ENCODE peak calls at places on chromosomes 11 and 22, in ten cellular contexts. One of them, this sample, is unnamed.

GRCh38 chr11:41522899-41523672 is 63.6 kb upstream of the LRRC4C start:
- DNase-seq in stimulated activated CD8-positive, alpha-beta memory T cell treated with anti-CD3 and anti-CD28 coated beads, Interleukin-15, amount 100 ng/mL, for 24 hours: no peak
- DNase-seq in epithelial cell of prostate: no peak
- DNase-seq in NCI-H1436: no peak
- DNase-seq in amniotic stem cell: no peak
- DNase-seq in activated naive CD4-positive, alpha-beta T cell: no peak
- DNase-seq in SK-N-SH: no peak
- DNase-seq in glomerular endothelial cell: no peak
- DNase-seq in HT-29: no peak
- DNase-seq in transverse colon: no peak
- DNase-seq in this sample: no peak

GRCh38 chr11:121483805-121484478 is 31.2 kb upstream of the SORL1-AS1 start:
- DNase-seq in stimulated activated CD8-positive, alpha-beta memory T cell treated with anti-CD3 and anti-CD28 coated beads, Interleukin-15, amount 100 ng/mL, for 24 hours: no peak
- DNase-seq in epithelial cell of prostate: no peak
- DNase-seq in NCI-H1436: no peak
- DNase-seq in amniotic stem cell: no peak
- DNase-seq in activated naive CD4-positive, alpha-beta T cell: no peak
- DNase-seq in SK-N-SH: no peak
- DNase-seq in glomerular endothelial cell: no peak
- DNase-seq in HT-29: no peak
- DNase-seq in transverse colon: no peak
- DNase-seq in this sample: no peak

GRCh38 chr11:134460881-134461280 is 48.8 kb upstream of the B3GAT1 start:
- DNase-seq in stimulated activated CD8-positive, alpha-beta memory T cell treated with anti-CD3 and anti-CD28 coated beads, Interleukin-15, amount 100 ng/mL, for 24 hours: no peak
- DNase-seq in epithelial cell of prostate: no peak
- DNase-seq in NCI-H1436: no peak
- DNase-seq in amniotic stem cell: no peak
- DNase-seq in activated naive CD4-positive, alpha-beta T cell: no peak
- DNase-seq in SK-N-SH: no peak
- DNase-seq in glomerular endothelial cell: no peak
- DNase-seq in HT-29: no peak
- DNase-seq in transverse colon: no peak
- DNase-seq in this sample: no peak

GRCh38 chr22:40345271-40345670 is 1.0 kb upstream of the ADSL start:
- DNase-seq in stimulated activated CD8-positive, alpha-beta memory T cell treated with anti-CD3 and anti-CD28 coated beads, Interleukin-15, amount 100 ng/mL, for 24 hours: no peak
- DNase-seq in epithelial cell of prostate: no peak
- DNase-seq in NCI-H1436: no peak
- DNase-seq in amniotic stem cell: no peak
- DNase-seq in activated naive CD4-positive, alpha-beta T cell: no peak
- DNase-seq in SK-N-SH: no peak
- DNase-seq in glomerular endothelial cell: no peak
- DNase-seq in HT-29: no peak
- DNase-seq in transverse colon: peak
- DNase-seq in this sample: no peak

GRCh38 chr22:38236786-38237185 is 35.0 kb downstream of the MAFF start:
- DNase-seq in stimulated activated CD8-positive, alpha-beta memory T cell treated with anti-CD3 and anti-CD28 coated beads, Interleukin-15, amount 100 ng/mL, for 24 hours: no peak
- DNase-seq in epithelial cell of prostate: no peak
- DNase-seq in NCI-H1436: no peak
- DNase-seq in amniotic stem cell: no peak
- DNase-seq in activated naive CD4-positive, alpha-beta T cell: no peak
- DNase-seq in SK-N-SH: no peak
- DNase-seq in glomerular endothelial cell: no peak
- DNase-seq in HT-29: peak
- DNase-seq in transverse colon: no peak
- DNase-seq in this sample: no peak

GRCh38 chr11:47711225-47711624 is 3.9 kb downstream of the AGBL2 start:
- DNase-seq in stimulated activated CD8-positive, alpha-beta memory T cell treated with anti-CD3 and anti-CD28 coated beads, Interleukin-15, amount 100 ng/mL, for 24 hours: no peak
- DNase-seq in epithelial cell of prostate: no peak
- DNase-seq in NCI-H1436: no peak
- DNase-seq in amniotic stem cell: no peak
- DNase-seq in activated naive CD4-positive, alpha-beta T cell: no peak
- DNase-seq in SK-N-SH: no peak
- DNase-seq in glomerular endothelial cell: no peak
- DNase-seq in HT-29: no peak
- DNase-seq in transverse colon: no peak
- DNase-seq in this sample: no peak

GRCh38 chr11:65586676-65587075 is 8.9 kb downstream of the KCNK7 start:
- DNase-seq in stimulated activated CD8-positive, alpha-beta memory T cell treated with anti-CD3 and anti-CD28 coated beads, Interleukin-15, amount 100 ng/mL, for 24 hours: no peak
- DNase-seq in epithelial cell of prostate: no peak
- DNase-seq in NCI-H1436: no peak
- DNase-seq in amniotic stem cell: no peak
- DNase-seq in activated naive CD4-positive, alpha-beta T cell: no peak
- DNase-seq in SK-N-SH: peak
- DNase-seq in glomerular endothelial cell: no peak
- DNase-seq in HT-29: no peak
- DNase-seq in transverse colon: no peak
- DNase-seq in this sample: peak

GRCh38 chr22:42695294-42695693 is 25.4 kb downstream of the A4GALT start:
- DNase-seq in stimulated activated CD8-positive, alpha-beta memory T cell treated with anti-CD3 and anti-CD28 coated beads, Interleukin-15, amount 100 ng/mL, for 24 hours: no peak
- DNase-seq in epithelial cell of prostate: no peak
- DNase-seq in NCI-H1436: no peak
- DNase-seq in amniotic stem cell: no peak
- DNase-seq in activated naive CD4-positive, alpha-beta T cell: no peak
- DNase-seq in SK-N-SH: no peak
- DNase-seq in glomerular endothelial cell: no peak
- DNase-seq in HT-29: no peak
- DNase-seq in transverse colon: no peak
- DNase-seq in this sample: no peak

GRCh38 chr22:32103648-32104326 is 55.3 kb downstream of the C22orf42 start:
- DNase-seq in stimulated activated CD8-positive, alpha-beta memory T cell treated with anti-CD3 and anti-CD28 coated beads, Interleukin-15, amount 100 ng/mL, for 24 hours: no peak
- DNase-seq in epithelial cell of prostate: no peak
- DNase-seq in NCI-H1436: no peak
- DNase-seq in amniotic stem cell: no peak
- DNase-seq in activated naive CD4-positive, alpha-beta T cell: no peak
- DNase-seq in SK-N-SH: peak
- DNase-seq in glomerular endothelial cell: no peak
- DNase-seq in HT-29: no peak
- DNase-seq in transverse colon: no peak
- DNase-seq in this sample: peak

GRCh38 chr22:22818861-22819855 is 68.5 kb upstream of the IGLL5 start:
- DNase-seq in stimulated activated CD8-positive, alpha-beta memory T cell treated with anti-CD3 and anti-CD28 coated beads, Interleukin-15, amount 100 ng/mL, for 24 hours: no peak
- DNase-seq in epithelial cell of prostate: no peak
- DNase-seq in NCI-H1436: no peak
- DNase-seq in amniotic stem cell: no peak
- DNase-seq in activated naive CD4-positive, alpha-beta T cell: no peak
- DNase-seq in SK-N-SH: no peak
- DNase-seq in glomerular endothelial cell: no peak
- DNase-seq in HT-29: no peak
- DNase-seq in transverse colon: peak
- DNase-seq in this sample: no peak

GRCh38 chr22:28246392-28246791 is 327.3 kb upstream of the PITPNB start:
- DNase-seq in stimulated activated CD8-positive, alpha-beta memory T cell treated with anti-CD3 and anti-CD28 coated beads, Interleukin-15, amount 100 ng/mL, for 24 hours: no peak
- DNase-seq in epithelial cell of prostate: no peak
- DNase-seq in NCI-H1436: no peak
- DNase-seq in amniotic stem cell: no peak
- DNase-seq in activated naive CD4-positive, alpha-beta T cell: no peak
- DNase-seq in SK-N-SH: no peak
- DNase-seq in glomerular endothelial cell: no peak
- DNase-seq in HT-29: no peak
- DNase-seq in transverse colon: no peak
- DNase-seq in this sample: no peak

GRCh38 chr22:41840216-41840615 is 7.3 kb downstream of the SREBF2 start:
- DNase-seq in stimulated activated CD8-positive, alpha-beta memory T cell treated with anti-CD3 and anti-CD28 coated beads, Interleukin-15, amount 100 ng/mL, for 24 hours: no peak
- DNase-seq in epithelial cell of prostate: no peak
- DNase-seq in NCI-H1436: no peak
- DNase-seq in amniotic stem cell: no peak
- DNase-seq in activated naive CD4-positive, alpha-beta T cell: no peak
- DNase-seq in SK-N-SH: no peak
- DNase-seq in glomerular endothelial cell: no peak
- DNase-seq in HT-29: no peak
- DNase-seq in transverse colon: no peak
- DNase-seq in this sample: peak

GRCh38 chr11:62931501-62932278 is 10.5 kb upstream of the CHRM1 start:
- DNase-seq in stimulated activated CD8-positive, alpha-beta memory T cell treated with anti-CD3 and anti-CD28 coated beads, Interleukin-15, amount 100 ng/mL, for 24 hours: no peak
- DNase-seq in epithelial cell of prostate: no peak
- DNase-seq in NCI-H1436: no peak
- DNase-seq in amniotic stem cell: no peak
- DNase-seq in activated naive CD4-positive, alpha-beta T cell: no peak
- DNase-seq in SK-N-SH: no peak
- DNase-seq in glomerular endothelial cell: no peak
- DNase-seq in HT-29: no peak
- DNase-seq in transverse colon: no peak
- DNase-seq in this sample: no peak

GRCh38 chr11:119422505-119423416 is at the start of gene THY1:
- DNase-seq in stimulated activated CD8-positive, alpha-beta memory T cell treated with anti-CD3 and anti-CD28 coated beads, Interleukin-15, amount 100 ng/mL, for 24 hours: no peak
- DNase-seq in epithelial cell of prostate: no peak
- DNase-seq in NCI-H1436: peak
- DNase-seq in amniotic stem cell: peak
- DNase-seq in activated naive CD4-positive, alpha-beta T cell: no peak
- DNase-seq in SK-N-SH: peak
- DNase-seq in glomerular endothelial cell: no peak
- DNase-seq in HT-29: no peak
- DNase-seq in transverse colon: no peak
- DNase-seq in this sample: peak

GRCh38 chr11:129709801-129710398 is 105.7 kb upstream of the TMEM45B start:
- DNase-seq in stimulated activated CD8-positive, alpha-beta memory T cell treated with anti-CD3 and anti-CD28 coated beads, Interleukin-15, amount 100 ng/mL, for 24 hours: no peak
- DNase-seq in epithelial cell of prostate: no peak
- DNase-seq in NCI-H1436: no peak
- DNase-seq in amniotic stem cell: no peak
- DNase-seq in activated naive CD4-positive, alpha-beta T cell: no peak
- DNase-seq in SK-N-SH: no peak
- DNase-seq in glomerular endothelial cell: no peak
- DNase-seq in HT-29: no peak
- DNase-seq in transverse colon: no peak
- DNase-seq in this sample: no peak

GRCh38 chr11:11580012-11580411 is 41.8 kb downstream of the GALNT18 start:
- DNase-seq in stimulated activated CD8-positive, alpha-beta memory T cell treated with anti-CD3 and anti-CD28 coated beads, Interleukin-15, amount 100 ng/mL, for 24 hours: no peak
- DNase-seq in epithelial cell of prostate: no peak
- DNase-seq in NCI-H1436: no peak
- DNase-seq in amniotic stem cell: no peak
- DNase-seq in activated naive CD4-positive, alpha-beta T cell: no peak
- DNase-seq in SK-N-SH: no peak
- DNase-seq in glomerular endothelial cell: no peak
- DNase-seq in HT-29: no peak
- DNase-seq in transverse colon: no peak
- DNase-seq in this sample: no peak

GRCh38 chr11:2801711-2802388 is 83.7 kb downstream of the CDKN1C start:
- DNase-seq in stimulated activated CD8-positive, alpha-beta memory T cell treated with anti-CD3 and anti-CD28 coated beads, Interleukin-15, amount 100 ng/mL, for 24 hours: no peak
- DNase-seq in epithelial cell of prostate: no peak
- DNase-seq in NCI-H1436: no peak
- DNase-seq in amniotic stem cell: no peak
- DNase-seq in activated naive CD4-positive, alpha-beta T cell: no peak
- DNase-seq in SK-N-SH: no peak
- DNase-seq in glomerular endothelial cell: no peak
- DNase-seq in HT-29: no peak
- DNase-seq in transverse colon: peak
- DNase-seq in this sample: no peak

GRCh38 chr22:46078241-46079092 is 71.9 kb upstream of the PPARA start:
- DNase-seq in stimulated activated CD8-positive, alpha-beta memory T cell treated with anti-CD3 and anti-CD28 coated beads, Interleukin-15, amount 100 ng/mL, for 24 hours: no peak
- DNase-seq in epithelial cell of prostate: no peak
- DNase-seq in NCI-H1436: peak
- DNase-seq in amniotic stem cell: no peak
- DNase-seq in activated naive CD4-positive, alpha-beta T cell: no peak
- DNase-seq in SK-N-SH: peak
- DNase-seq in glomerular endothelial cell: no peak
- DNase-seq in HT-29: no peak
- DNase-seq in transverse colon: peak
- DNase-seq in this sample: peak

GRCh38 chr11:34198523-34198922 is 93.1 kb downstream of the NAT10 start:
- DNase-seq in stimulated activated CD8-positive, alpha-beta memory T cell treated with anti-CD3 and anti-CD28 coated beads, Interleukin-15, amount 100 ng/mL, for 24 hours: no peak
- DNase-seq in epithelial cell of prostate: no peak
- DNase-seq in NCI-H1436: no peak
- DNase-seq in amniotic stem cell: no peak
- DNase-seq in activated naive CD4-positive, alpha-beta T cell: no peak
- DNase-seq in SK-N-SH: no peak
- DNase-seq in glomerular endothelial cell: no peak
- DNase-seq in HT-29: no peak
- DNase-seq in transverse colon: no peak
- DNase-seq in this sample: no peak

GRCh38 chr11:11876458-11876857 is 34.7 kb downstream of the USP47 start:
- DNase-seq in stimulated activated CD8-positive, alpha-beta memory T cell treated with anti-CD3 and anti-CD28 coated beads, Interleukin-15, amount 100 ng/mL, for 24 hours: no peak
- DNase-seq in epithelial cell of prostate: no peak
- DNase-seq in NCI-H1436: no peak
- DNase-seq in amniotic stem cell: no peak
- DNase-seq in activated naive CD4-positive, alpha-beta T cell: no peak
- DNase-seq in SK-N-SH: no peak
- DNase-seq in glomerular endothelial cell: no peak
- DNase-seq in HT-29: peak
- DNase-seq in transverse colon: no peak
- DNase-seq in this sample: peak

GRCh38 chr11:69155302-69156198 is at the start of gene SMIM38:
- DNase-seq in stimulated activated CD8-positive, alpha-beta memory T cell treated with anti-CD3 and anti-CD28 coated beads, Interleukin-15, amount 100 ng/mL, for 24 hours: no peak
- DNase-seq in epithelial cell of prostate: no peak
- DNase-seq in NCI-H1436: no peak
- DNase-seq in amniotic stem cell: no peak
- DNase-seq in activated naive CD4-positive, alpha-beta T cell: no peak
- DNase-seq in SK-N-SH: no peak
- DNase-seq in glomerular endothelial cell: no peak
- DNase-seq in HT-29: no peak
- DNase-seq in transverse colon: no peak
- DNase-seq in this sample: peak

GRCh38 chr11:68688881-68689280 is 4.5 kb downstream of the GAL start:
- DNase-seq in stimulated activated CD8-positive, alpha-beta memory T cell treated with anti-CD3 and anti-CD28 coated beads, Interleukin-15, amount 100 ng/mL, for 24 hours: no peak
- DNase-seq in epithelial cell of prostate: no peak
- DNase-seq in NCI-H1436: no peak
- DNase-seq in amniotic stem cell: no peak
- DNase-seq in activated naive CD4-positive, alpha-beta T cell: no peak
- DNase-seq in SK-N-SH: no peak
- DNase-seq in glomerular endothelial cell: no peak
- DNase-seq in HT-29: no peak
- DNase-seq in transverse colon: no peak
- DNase-seq in this sample: no peak

GRCh38 chr11:12434255-12434654 is 56.9 kb downstream of the PARVA start:
- DNase-seq in stimulated activated CD8-positive, alpha-beta memory T cell treated with anti-CD3 and anti-CD28 coated beads, Interleukin-15, amount 100 ng/mL, for 24 hours: no peak
- DNase-seq in epithelial cell of prostate: no peak
- DNase-seq in NCI-H1436: no peak
- DNase-seq in amniotic stem cell: no peak
- DNase-seq in activated naive CD4-positive, alpha-beta T cell: no peak
- DNase-seq in SK-N-SH: no peak
- DNase-seq in glomerular endothelial cell: no peak
- DNase-seq in HT-29: no peak
- DNase-seq in transverse colon: no peak
- DNase-seq in this sample: no peak

GRCh38 chr11:107646783-107647182 is 55.8 kb downstream of the ELMOD1 start:
- DNase-seq in stimulated activated CD8-positive, alpha-beta memory T cell treated with anti-CD3 and anti-CD28 coated beads, Interleukin-15, amount 100 ng/mL, for 24 hours: no peak
- DNase-seq in epithelial cell of prostate: no peak
- DNase-seq in NCI-H1436: no peak
- DNase-seq in amniotic stem cell: no peak
- DNase-seq in activated naive CD4-positive, alpha-beta T cell: no peak
- DNase-seq in SK-N-SH: no peak
- DNase-seq in glomerular endothelial cell: no peak
- DNase-seq in HT-29: no peak
- DNase-seq in transverse colon: no peak
- DNase-seq in this sample: no peak

GRCh38 chr22:23072911-23073491 is 2.7 kb downstream of the GNAZ start:
- DNase-seq in stimulated activated CD8-positive, alpha-beta memory T cell treated with anti-CD3 and anti-CD28 coated beads, Interleukin-15, amount 100 ng/mL, for 24 hours: no peak
- DNase-seq in epithelial cell of prostate: no peak
- DNase-seq in NCI-H1436: no peak
- DNase-seq in amniotic stem cell: no peak
- DNase-seq in activated naive CD4-positive, alpha-beta T cell: no peak
- DNase-seq in SK-N-SH: no peak
- DNase-seq in glomerular endothelial cell: no peak
- DNase-seq in HT-29: no peak
- DNase-seq in transverse colon: no peak
- DNase-seq in this sample: no peak

GRCh38 chr22:24995649-24996180 is 43.2 kb downstream of the KIAA1671 start:
- DNase-seq in stimulated activated CD8-positive, alpha-beta memory T cell treated with anti-CD3 and anti-CD28 coated beads, Interleukin-15, amount 100 ng/mL, for 24 hours: no peak
- DNase-seq in epithelial cell of prostate: no peak
- DNase-seq in NCI-H1436: no peak
- DNase-seq in amniotic stem cell: no peak
- DNase-seq in activated naive CD4-positive, alpha-beta T cell: no peak
- DNase-seq in SK-N-SH: no peak
- DNase-seq in glomerular endothelial cell: no peak
- DNase-seq in HT-29: no peak
- DNase-seq in transverse colon: no peak
- DNase-seq in this sample: no peak

GRCh38 chr22:49507607-49508292 is 319.9 kb downstream of the BRD1 start:
- DNase-seq in stimulated activated CD8-positive, alpha-beta memory T cell treated with anti-CD3 and anti-CD28 coated beads, Interleukin-15, amount 100 ng/mL, for 24 hours: no peak
- DNase-seq in epithelial cell of prostate: no peak
- DNase-seq in NCI-H1436: no peak
- DNase-seq in amniotic stem cell: no peak
- DNase-seq in activated naive CD4-positive, alpha-beta T cell: no peak
- DNase-seq in SK-N-SH: no peak
- DNase-seq in glomerular endothelial cell: no peak
- DNase-seq in HT-29: no peak
- DNase-seq in transverse colon: no peak
- DNase-seq in this sample: peak

GRCh38 chr11:42772886-42773285 is 538.9 kb upstream of the API5 start:
- DNase-seq in stimulated activated CD8-positive, alpha-beta memory T cell treated with anti-CD3 and anti-CD28 coated beads, Interleukin-15, amount 100 ng/mL, for 24 hours: no peak
- DNase-seq in epithelial cell of prostate: no peak
- DNase-seq in NCI-H1436: no peak
- DNase-seq in amniotic stem cell: no peak
- DNase-seq in activated naive CD4-positive, alpha-beta T cell: no peak
- DNase-seq in SK-N-SH: no peak
- DNase-seq in glomerular endothelial cell: no peak
- DNase-seq in HT-29: no peak
- DNase-seq in transverse colon: no peak
- DNase-seq in this sample: no peak